ENCODE peak calls at places on chromosomes 12 and 14, in seven cellular contexts. U is hepatic stellate cell, K is EL, S is heart right ventricle, D is T follicular helper cell, T is left cardiac atrium, N is body of pancreas. Y is an unnamed sample.
A peak's percentile ranks its signal among the peaks of the same experiment; 100 is the strongest.

GRCh38 chr14:100887728-100888335 is 15.7 kb downstream of the RTL1 start:
- DNase-seq in N (no peak), T (no peak), K (no peak), U (no peak), D (no peak), S (no peak), Y (no peak)

GRCh38 chr12:3712209-3712992 is 40.5 kb downstream of the CRACR2A start:
- DNase-seq in N (no peak), U (no peak), D (no peak), S (no peak), K (no peak), T (no peak), Y (no peak)

GRCh38 chr14:101173698-101174521 is 270.4 kb upstream of the RTL1 start:
- DNase-seq in N (no peak), K (no peak), S (no peak), U (no peak), T (no peak), D (no peak), Y (no peak)

GRCh38 chr12:57208946-57209282 is 7.7 kb upstream of the NXPH4 start:
- DNase-seq in K (no peak), T (peak; percentile 85), S (peak; percentile 83), U (no peak), N (no peak), D (no peak), Y (no peak)

GRCh38 chr14:104267895-104268294 is 129.5 kb downstream of the KIF26A start:
- DNase-seq in S (no peak), D (no peak), U (no peak), N (no peak), T (peak; percentile 24), K (no peak), Y (no peak)

GRCh38 chr12:2543801-2544200 is 251.0 kb upstream of the FKBP4 start:
- DNase-seq in D (no peak), N (no peak), S (no peak), T (no peak), K (no peak), U (no peak), Y (no peak)

GRCh38 chr12:124786065-124786964 is 77.3 kb downstream of the SCARB1 start:
- DNase-seq in U (peak; percentile 99), S (peak; percentile 89), K (peak; percentile 66), D (no peak), T (peak; percentile 90), N (peak; percentile 62), Y (no peak)

GRCh38 chr14:35378638-35379568 is 25.6 kb downstream of the NFKBIA start:
- DNase-seq in T (no peak), K (peak; percentile 60), N (no peak), D (no peak), U (no peak), S (no peak), Y (no peak)

GRCh38 chr14:56552615-56553014 is 27.0 kb upstream of the TMEM260 start:
- DNase-seq in K (no peak), S (no peak), N (no peak), U (no peak), T (no peak), D (no peak), Y (no peak)

GRCh38 chr12:67274186-67274585 is 5.0 kb downstream of the CAND1 start:
- DNase-seq in S (no peak), K (no peak), N (no peak), D (no peak), U (no peak), T (no peak), Y (no peak)

GRCh38 chr12:28998662-28999120 is 150.4 kb upstream of the FAR2 start:
- DNase-seq in N (no peak), S (no peak), U (peak; percentile 17), T (no peak), D (no peak), K (peak; percentile 17), Y (no peak)

GRCh38 chr12:100656141-100656540 is 82.7 kb downstream of the GAS2L3 start:
- DNase-seq in D (no peak), T (no peak), N (no peak), U (no peak), K (no peak), S (no peak), Y (no peak)

GRCh38 chr12:103647267-103647666 is 60.2 kb downstream of the STAB2 start:
- DNase-seq in N (no peak), U (no peak), T (no peak), D (no peak), S (no peak), K (peak; percentile 46), Y (no peak)

GRCh38 chr12:90280564-90281058 is 572.0 kb upstream of the ATP2B1 start:
- DNase-seq in T (no peak), K (peak; percentile 31), N (no peak), S (no peak), U (no peak), D (no peak), Y (no peak)

GRCh38 chr12:32917094-32917611 is 20.6 kb upstream of the PKP2 start:
- DNase-seq in U (no peak), T (no peak), S (no peak), D (no peak), N (no peak), K (peak; percentile 15), Y (no peak)

GRCh38 chr14:58768977-58769376 is 131.2 kb downstream of the DACT1 start:
- DNase-seq in U (no peak), D (no peak), N (no peak), S (no peak), K (no peak), T (no peak), Y (no peak)

GRCh38 chr12:74984631-74985030 is 225.0 kb downstream of the KCNC2 start:
- DNase-seq in S (no peak), D (no peak), K (no peak), T (no peak), U (no peak), N (no peak), Y (no peak)

GRCh38 chr12:116659771-116660481 is 77.9 kb downstream of the SPRING1 start:
- DNase-seq in K (peak; percentile 33), S (no peak), U (no peak), D (no peak), T (no peak), N (no peak), Y (no peak)

GRCh38 chr12:52495385-52495784 is 2.3 kb upstream of the KRT6A start:
- DNase-seq in D (no peak), N (no peak), U (no peak), S (no peak), T (no peak), K (no peak), Y (no peak)

GRCh38 chr12:1932264-1932777 is 13.9 kb upstream of the CACNA2D4 start:
- DNase-seq in K (no peak), N (no peak), T (peak; percentile 66), S (peak; percentile 72), D (no peak), U (peak; percentile 56), Y (no peak)

GRCh38 chr14:69580009-69580577 is 5.4 kb upstream of the CCDC177 start:
- DNase-seq in S (no peak), T (peak; percentile 36), N (no peak), U (peak; percentile 39), D (no peak), K (peak; percentile 39), Y (no peak)

GRCh38 chr14:100199240-100199860 is 39.6 kb upstream of the YY1 start:
- DNase-seq in N (no peak), D (no peak), K (peak; percentile 26), U (no peak), S (no peak), T (no peak), Y (no peak)

GRCh38 chr14:94129758-94130414 is 482 bp upstream of the IFI27L2 start:
- DNase-seq in K (peak; percentile 73), N (no peak), S (peak; percentile 67), U (peak; percentile 55), D (peak; percentile 7), T (peak; percentile 79), Y (no peak)

GRCh38 chr12:105761075-105761474 is 377.7 kb downstream of the NUAK1 start:
- DNase-seq in S (no peak), K (no peak), U (no peak), D (no peak), N (no peak), T (no peak), Y (no peak)

GRCh38 chr12:105523164-105524057 is 192.9 kb downstream of the C12orf75 start:
- DNase-seq in S (peak; percentile 83), K (peak; percentile 96), D (no peak), T (peak; percentile 86), N (peak; percentile 16), U (peak; percentile 75), Y (no peak)

GRCh38 chr14:80930836-80931389 is 10.6 kb downstream of the CEP128 start:
- DNase-seq in N (no peak), T (no peak), D (peak; percentile 48), U (peak; percentile 19), S (no peak), K (peak; percentile 86), Y (peak; percentile 21)

GRCh38 chr14:52082903-52083302 is 14.0 kb upstream of the NID2 start:
- DNase-seq in S (no peak), D (no peak), K (no peak), N (no peak), U (no peak), T (no peak), Y (no peak)

GRCh38 chr12:30694971-30695326 is 720 bp downstream of the IPO8 start:
- DNase-seq in N (peak; percentile 62), S (no peak), K (peak; percentile 52), T (peak; percentile 46), U (peak; percentile 15), D (no peak), Y (peak; percentile 2)

GRCh38 chr14:66010695-66011094 is 475.5 kb upstream of the CCDC196 start:
- DNase-seq in T (no peak), N (no peak), U (no peak), K (no peak), D (no peak), S (no peak), Y (no peak)

GRCh38 chr12:79546461-79547043 is 144.2 kb downstream of the PAWR start:
- DNase-seq in N (no peak), K (peak; percentile 58), T (no peak), U (no peak), D (no peak), S (no peak), Y (no peak)

GRCh38 chr14:83798421-83798820 is 1731.5 kb upstream of the FLRT2 start:
- DNase-seq in S (no peak), K (no peak), U (no peak), D (no peak), T (no peak), N (no peak), Y (no peak)

GRCh38 chr14:104276435-104276834 is 138.0 kb downstream of the KIF26A start:
- DNase-seq in N (no peak), D (no peak), T (no peak), K (no peak), U (no peak), S (no peak), Y (no peak)

Y was measured in T-helper 1 cell.